ENCODE peak calls at places on chromosomes 11 and 22, in ten cellular contexts. W, S, J, B, L, F, I, A, M and G are unnamed samples.

GRCh38 chr11:113470233-113470632 is 5.0 kb downstream of the DRD2 start:
- DNase-seq in W (peak; percentile 53), S (no peak), J (no peak), B (no peak), L (no peak), F (no peak), I (no peak), A (no peak), M (no peak), G (no peak)

GRCh38 chr11:77188323-77188911 is 60.4 kb downstream of the MYO7A start:
- DNase-seq in W (peak; percentile 85), S (peak; percentile 82), J (peak; percentile 54), B (peak; percentile 88), L (peak; percentile 78), F (peak; percentile 91), I (peak; percentile 88), A (peak; percentile 89), M (peak; percentile 53), G (peak; percentile 54)

GRCh38 chr22:38435960-38436359 is 19.0 kb downstream of the KCNJ4 start:
- DNase-seq in W (no peak), S (no peak), J (no peak), B (no peak), L (no peak), F (no peak), I (no peak), A (peak; percentile 59), M (no peak), G (no peak)

GRCh38 chr22:37742374-37743092 is 45.7 kb downstream of the TRIOBP start:
- DNase-seq in W (no peak), S (peak; percentile 60), J (peak; percentile 96), B (no peak), L (no peak), F (no peak), I (no peak), A (no peak), M (peak; percentile 73), G (no peak)

GRCh38 chr11:77421041-77421723 is 52.7 kb downstream of the PAK1 start:
- DNase-seq in W (no peak), S (no peak), J (no peak), B (no peak), L (no peak), F (no peak), I (no peak), A (no peak), M (no peak), G (no peak)

GRCh38 chr11:35424157-35424945 is 5.0 kb upstream of the SLC1A2 start:
- DNase-seq in W (no peak), S (no peak), J (no peak), B (no peak), L (no peak), F (no peak), I (no peak), A (no peak), M (no peak), G (no peak)

GRCh38 chr11:2092956-2093412 is 46.2 kb downstream of the IGF2 start:
- DNase-seq in W (no peak), S (peak; percentile 88), J (no peak), B (peak; percentile 99), L (peak; percentile 76), F (peak; percentile 75), I (peak; percentile 71), A (no peak), M (no peak), G (peak; percentile 32)

GRCh38 chr22:48089601-48090331 is 1327.3 kb downstream of the TBC1D22A start:
- DNase-seq in W (no peak), S (peak; percentile 61), J (no peak), B (peak; percentile 26), L (peak; percentile 13), F (peak; percentile 52), I (no peak), A (no peak), M (no peak), G (no peak)

GRCh38 chr11:86802601-86803051 is 2.3 kb downstream of the PRSS23 start:
- DNase-seq in W (peak; percentile 77), S (no peak), J (peak; percentile 53), B (peak; percentile 36), L (no peak), F (no peak), I (no peak), A (peak; percentile 60), M (no peak), G (no peak)

GRCh38 chr11:134660416-134660815 is 248.4 kb upstream of the B3GAT1 start:
- DNase-seq in W (peak; percentile 43), S (no peak), J (no peak), B (no peak), L (peak; percentile 2), F (no peak), I (no peak), A (no peak), M (no peak), G (no peak)

GRCh38 chr22:31944700-31945477 is 554 bp downstream of the YWHAH start:
- DNase-seq in W (no peak), S (peak; percentile 66), J (no peak), B (no peak), L (peak; percentile 64), F (peak; percentile 53), I (peak; percentile 60), A (peak; percentile 52), M (no peak), G (peak; percentile 46)

DNA sequence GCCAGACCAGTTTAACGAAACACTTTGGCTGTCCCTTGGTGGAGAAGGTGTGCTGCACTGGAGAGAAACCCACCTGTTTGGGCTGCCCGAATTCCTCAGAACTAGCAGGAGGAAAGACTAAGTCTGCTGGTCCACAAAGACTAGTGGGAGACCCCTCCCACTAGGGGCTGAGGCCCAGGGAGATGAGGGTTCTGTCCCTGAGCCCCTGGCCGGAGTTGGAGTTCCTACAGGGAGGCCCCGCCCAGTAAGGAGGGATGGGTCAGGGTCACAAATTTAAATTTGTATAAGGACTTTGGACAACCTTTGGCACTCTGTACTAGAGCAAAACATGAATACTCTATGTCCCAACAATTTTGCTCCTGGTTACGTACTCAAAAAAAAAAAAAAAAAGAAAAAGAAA is 200.8 kb upstream of the C11orf87 start:
- DNase-seq in W (no peak), S (no peak), J (no peak), B (no peak), L (no peak), F (no peak), I (no peak), A (no peak), M (no peak), G (no peak)
- H3K27ac ChIP-seq in W (no peak overlapping the region), S (no peak overlapping the region), J (no peak overlapping the region), B (no peak overlapping the region), L (no peak overlapping the region), F (no peak overlapping the region), I (no peak overlapping the region), A (no peak overlapping the region), M (no peak overlapping the region), G (no peak overlapping the region)

DNA sequence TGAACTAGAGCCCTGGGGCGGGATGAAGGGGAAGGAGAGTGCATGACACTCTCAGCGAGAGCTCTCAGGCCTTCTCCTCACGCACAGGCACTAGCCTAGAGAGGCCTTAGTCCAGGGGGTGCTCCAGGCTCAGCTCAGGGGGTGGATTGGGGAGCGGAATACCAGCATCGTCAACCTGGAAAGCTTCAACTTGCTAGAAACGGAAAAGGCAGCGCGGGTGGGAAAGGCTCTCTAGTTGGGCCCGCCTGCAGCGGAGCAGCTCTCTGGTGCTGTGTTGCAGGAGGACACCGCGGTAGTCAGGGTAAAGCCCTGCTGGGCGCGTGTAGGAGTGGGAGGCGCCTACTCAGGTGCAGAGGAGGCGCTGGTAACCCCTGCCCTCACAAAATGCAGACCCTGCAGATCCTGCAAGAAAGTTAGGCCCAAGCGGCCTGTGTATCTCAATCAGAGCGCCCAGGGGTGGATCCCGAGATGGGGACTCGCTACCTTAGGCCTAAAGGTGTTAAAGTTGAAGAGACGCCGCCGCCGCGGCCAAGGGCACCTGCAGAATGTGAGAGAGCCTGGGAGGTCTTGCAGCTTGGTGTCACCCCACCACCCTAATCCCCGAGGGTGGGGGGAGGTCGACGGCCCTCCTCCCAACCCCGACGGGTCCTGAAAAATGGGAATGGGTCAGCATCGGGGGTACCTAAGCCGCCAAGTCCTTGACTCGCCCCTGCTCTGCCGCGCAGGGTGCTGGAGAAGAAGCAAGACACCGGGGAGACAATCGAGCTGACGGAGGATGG is 2.8 kb downstream of the SLC17A6 start:
- DNase-seq in W (peak; percentile 41), S (no peak), J (no peak), B (no peak), L (no peak), F (no peak), I (no peak), A (peak; percentile 3), M (no peak), G (no peak)
- H3K4me3 ChIP-seq in W (no peak overlapping the region), S (no peak overlapping the region), J (no peak overlapping the region), B (no peak overlapping the region), L (no peak overlapping the region), F (no peak overlapping the region), I (no peak overlapping the region), A (no peak overlapping the region), M (no peak overlapping the region), G (no peak overlapping the region)

DNA sequence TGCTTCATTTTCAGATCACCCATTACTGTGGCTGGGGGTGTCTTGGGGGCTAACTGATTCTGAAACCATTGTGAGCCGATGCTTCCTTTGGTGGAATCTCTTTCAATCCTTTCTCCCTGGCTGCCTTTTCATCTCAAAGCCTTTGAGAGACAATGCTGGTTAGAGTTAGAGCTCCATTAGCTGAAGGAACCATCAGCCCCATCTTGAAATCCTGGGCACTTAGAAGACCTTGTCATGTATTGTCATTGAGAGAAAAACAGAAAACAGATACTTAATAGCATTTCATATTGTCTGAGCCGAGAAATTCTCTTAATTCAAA is 6.7 kb downstream of the TEAD1 start:
- DNase-seq in W (peak; percentile 75), S (no peak), J (no peak), B (no peak), L (no peak), F (no peak), I (no peak), A (no peak), M (no peak), G (no peak)
- H3K27ac ChIP-seq in W (peak overlapping the region; percentile 76), S (peak overlapping the region; percentile 96), J (no peak overlapping the region), B (peak overlapping the region; percentile 83), L (no peak overlapping the region), F (peak overlapping the region; percentile 75), I (peak overlapping the region; percentile 100), A (peak overlapping the region; percentile 83), M (no peak overlapping the region), G (no peak overlapping the region)

GRCh38 chr11:68325183-68325893 is 12.9 kb downstream of the LRP5 start:
- DNase-seq in W (peak; percentile 56), S (no peak), J (no peak), B (no peak), L (no peak), F (no peak), I (no peak), A (no peak), M (no peak), G (no peak)

GRCh38 chr11:68325894-68326220 is 13.5 kb downstream of the LRP5 start:
- DNase-seq in W (no peak), S (no peak), J (no peak), B (no peak), L (no peak), F (no peak), I (no peak), A (no peak), M (no peak), G (no peak)

GRCh38 chr11:68324695-68325094 is 12.3 kb downstream of the LRP5 start:
- DNase-seq in W (no peak), S (no peak), J (no peak), B (no peak), L (no peak), F (no peak), I (no peak), A (no peak), M (no peak), G (no peak)

GRCh38 chr11:68327586-68328370 is 15.4 kb downstream of the LRP5 start:
- DNase-seq in W (no peak), S (no peak), J (no peak), B (no peak), L (no peak), F (no peak), I (no peak), A (no peak), M (no peak), G (no peak)

GRCh38 chr11:68326334-68327215 is 14.2 kb downstream of the LRP5 start:
- DNase-seq in W (no peak), S (no peak), J (no peak), B (no peak), L (no peak), F (no peak), I (peak; percentile 35), A (no peak), M (no peak), G (no peak)
- H3K4me3 ChIP-seq in W (no peak overlapping the region), S (no peak overlapping the region), J (no peak overlapping the region), B (no peak overlapping the region), L (no peak overlapping the region), F (no peak overlapping the region), I (no peak overlapping the region), A (no peak overlapping the region), M (no peak overlapping the region), G (no peak overlapping the region)